ENCODE peak calls at places on chromosomes 5 and 9, in six cellular contexts. L, U, N, Z, T and R are unnamed samples.
A peak's percentile ranks its signal among the peaks of the same experiment; 100 is the strongest.

GRCh38 chr9:752201-752600 is 89.3 kb upstream of the DMRT1 start:
- DNase-seq in L (peak; percentile 61), U (no peak), N (no peak), Z (no peak), T (peak; percentile 82), R (no peak)

GRCh38 chr5:52668544-52669185 is 119.1 kb upstream of the ITGA1 start:
- DNase-seq in L (peak; percentile 34), U (no peak), N (peak; percentile 18), Z (peak; percentile 2), T (no peak), R (peak; percentile 22)

GRCh38 chr9:23587433-23587832 is 238.6 kb downstream of the ELAVL2 start:
- DNase-seq in L (no peak), U (no peak), N (peak; percentile 16), Z (peak; percentile 24), T (no peak), R (peak; percentile 54)

GRCh38 chr9:136093331-136093986 is 1.6 kb downstream of the NACC2 start:
- DNase-seq in L (no peak), U (no peak), N (no peak), Z (no peak), T (no peak), R (no peak)

GRCh38 chr9:77909306-77909705 is 122.3 kb downstream of the GNAQ start:
- DNase-seq in L (no peak), U (no peak), N (no peak), Z (no peak), T (no peak), R (no peak)

GRCh38 chr5:175479125-175479881 is 943 bp downstream of the SFXN1 start:
- DNase-seq in L (no peak), U (no peak), N (no peak), Z (no peak), T (no peak), R (no peak)

GRCh38 chr5:73496984-73497457 is 1.2 kb upstream of the BTF3 start:
- DNase-seq in L (no peak), U (no peak), N (no peak), Z (no peak), T (peak; percentile 70), R (no peak)

GRCh38 chr5:5078009-5078897 is 61.9 kb upstream of the ADAMTS16 start:
- DNase-seq in L (no peak), U (no peak), N (no peak), Z (no peak), T (peak; percentile 13), R (no peak)

GRCh38 chr5:485943-486491 is 38.2 kb downstream of the SLC9A3 start:
- DNase-seq in L (no peak), U (no peak), N (no peak), Z (no peak), T (no peak), R (no peak)

GRCh38 chr5:133256276-133256675 is 204.5 kb downstream of the HSPA4 start:
- DNase-seq in L (no peak), U (no peak), N (no peak), Z (no peak), T (no peak), R (no peak)

GRCh38 chr9:37036237-37037136 is 2.4 kb upstream of the PAX5 start:
- DNase-seq in L (no peak), U (peak; percentile 68), N (no peak), Z (no peak), T (peak; percentile 4), R (no peak)

GRCh38 chr5:169429044-169429443 is 128.1 kb upstream of the SLIT3 start:
- DNase-seq in L (no peak), U (no peak), N (no peak), Z (no peak), T (no peak), R (no peak)

GRCh38 chr5:37717613-37718431 is 122.0 kb downstream of the GDNF start:
- DNase-seq in L (peak; percentile 83), U (no peak), N (no peak), Z (no peak), T (peak; percentile 93), R (no peak)

GRCh38 chr9:138100711-138101349 is 223.2 kb downstream of the CACNA1B start:
- DNase-seq in L (peak; percentile 62), U (no peak), N (no peak), Z (no peak), T (no peak), R (no peak)

GRCh38 chr9:112917027-112917986 is 26.6 kb upstream of the SLC46A2 start:
- DNase-seq in L (no peak), U (no peak), N (no peak), Z (no peak), T (peak; percentile 79), R (no peak)

GRCh38 chr5:137666109-137666850 is 69.6 kb downstream of the KLHL3 start:
- DNase-seq in L (no peak), U (no peak), N (no peak), Z (no peak), T (peak; percentile 41), R (no peak)

GRCh38 chr5:149141957-149142851 is 911 bp downstream of the ABLIM3 start:
- DNase-seq in L (no peak), U (no peak), N (peak; percentile 24), Z (peak; percentile 34), T (peak; percentile 57), R (no peak)

GRCh38 chr5:178394074-178394473 is 161.5 kb upstream of the PHYKPL start:
- DNase-seq in L (peak; percentile 56), U (no peak), N (no peak), Z (no peak), T (peak; percentile 25), R (no peak)

GRCh38 chr5:77725646-77726045 is 50.5 kb downstream of the TBCA start:
- DNase-seq in L (no peak), U (no peak), N (no peak), Z (no peak), T (no peak), R (no peak)

GRCh38 chr5:58248221-58248620 is 211.7 kb downstream of the PLK2 start:
- DNase-seq in L (no peak), U (no peak), N (no peak), Z (no peak), T (no peak), R (no peak)

GRCh38 chr5:37738057-37738691 is 101.7 kb downstream of the GDNF start:
- DNase-seq in L (no peak), U (no peak), N (no peak), Z (no peak), T (peak; percentile 90), R (no peak)

GRCh38 chr5:134614461-134615085 is 18.1 kb downstream of the SAR1B start:
- DNase-seq in L (no peak), U (no peak), N (no peak), Z (no peak), T (no peak), R (no peak)

GRCh38 chr5:106312360-106312759 is 1358.4 kb downstream of the EFNA5 start:
- DNase-seq in L (no peak), U (no peak), N (no peak), Z (no peak), T (peak; percentile 75), R (no peak)

GRCh38 chr5:127562252-127562651 is 44.8 kb downstream of the PRRC1 start:
- DNase-seq in L (no peak), U (no peak), N (no peak), Z (no peak), T (peak; percentile 19), R (peak; percentile 9)

GRCh38 chr5:2874099-2874498 is 122.6 kb upstream of the IRX2 start:
- DNase-seq in L (no peak), U (no peak), N (no peak), Z (no peak), T (no peak), R (no peak)

GRCh38 chr9:90770339-90770738 is 31.3 kb upstream of the SYK start:
- DNase-seq in L (no peak), U (no peak), N (no peak), Z (no peak), T (no peak), R (no peak)

GRCh38 chr9:129889936-129890717 is 54.9 kb downstream of the USP20 start:
- DNase-seq in L (no peak), U (no peak), N (no peak), Z (no peak), T (no peak), R (no peak)

GRCh38 chr5:154944716-154945115 is 3.8 kb downstream of the MRPL22 start:
- DNase-seq in L (no peak), U (no peak), N (no peak), Z (no peak), T (no peak), R (no peak)

GRCh38 chr5:169160405-169160901 is 140.5 kb downstream of the SLIT3 start:
- DNase-seq in L (no peak), U (no peak), N (no peak), Z (no peak), T (peak; percentile 45), R (no peak)

GRCh38 chr9:137063311-137064026 is 6.9 kb downstream of the SAPCD2 start:
- DNase-seq in L (no peak), U (no peak), N (no peak), Z (no peak), T (no peak), R (no peak)

GRCh38 chr5:158921441-158922262 is 178.1 kb downstream of the EBF1 start:
- DNase-seq in L (no peak), U (no peak), N (no peak), Z (no peak), T (no peak), R (no peak)

GRCh38 chr5:14174235-14174636 is 31.1 kb downstream of the TRIO start:
- DNase-seq in L (no peak), U (no peak), N (no peak), Z (no peak), T (no peak), R (no peak)

GRCh38 chr9:10015755-10016154 is 597.0 kb downstream of the PTPRD start:
- DNase-seq in L (no peak), U (no peak), N (no peak), Z (no peak), T (no peak), R (no peak)

GRCh38 chr5:132526974-132527564 is 16.3 kb downstream of the IL5 start:
- DNase-seq in L (no peak), U (no peak), N (no peak), Z (peak; percentile 27), T (peak; percentile 11), R (no peak)